ENCODE peak calls at places on chromosomes 7 and 10, in four cellular contexts. P is IMR-90, F is PC-3, E is stomach. T is an unnamed sample. For H3K4me1, the result is how much of the 10 kb centered on the place peaks cover.

GRCh38 chr10:3226960-3227724 is 54.6 kb upstream of the PITRM1 start:
- DNase-seq in P (peak), E (no peak), F (peak), T (no peak)

GRCh38 chr10:14554091-14554842 is 220.4 kb downstream of the FAM107B start:
- DNase-seq in F (peak), P (no peak), E (peak), T (no peak)

GRCh38 chr10:3395487-3395886 is 222.9 kb upstream of the PITRM1 start:
- DNase-seq in P (no peak), F (peak), E (no peak), T (no peak)

GRCh38 chr7:136677456-136678365 is 190.7 kb upstream of the CHRM2 start:
- DNase-seq in P (peak), E (no peak), F (peak), T (no peak)

GRCh38 chr7:103710247-103710646 is 264.2 kb upstream of the SLC26A5 start:
- DNase-seq in F (peak), E (no peak), P (peak), T (no peak)

GRCh38 chr7:302054-302992 is 12.4 kb downstream of the FOXL3 start:
- DNase-seq in E (no peak), P (no peak), F (no peak), T (peak)

GRCh38 chr10:117597216-117597615 is 54.7 kb downstream of the EMX2 start:
- DNase-seq in P (no peak), E (no peak), F (peak), T (no peak)

GRCh38 chr7:14191686-14192098 is 202.2 kb upstream of the ETV1 start:
- DNase-seq in E (no peak), P (peak), F (peak), T (no peak)

GRCh38 chr7:51705701-51706100 is 389.1 kb upstream of the COBL start:
- DNase-seq in E (no peak), P (no peak), F (no peak), T (no peak)

GRCh38 chr7:51701935-51702334 is 385.3 kb upstream of the COBL start:
- DNase-seq in E (no peak), F (no peak), P (no peak), T (no peak)

GRCh38 chr7:51702673-51703072 is 386.1 kb upstream of the COBL start:
- DNase-seq in F (no peak), E (no peak), P (no peak), T (no peak)

DNA sequence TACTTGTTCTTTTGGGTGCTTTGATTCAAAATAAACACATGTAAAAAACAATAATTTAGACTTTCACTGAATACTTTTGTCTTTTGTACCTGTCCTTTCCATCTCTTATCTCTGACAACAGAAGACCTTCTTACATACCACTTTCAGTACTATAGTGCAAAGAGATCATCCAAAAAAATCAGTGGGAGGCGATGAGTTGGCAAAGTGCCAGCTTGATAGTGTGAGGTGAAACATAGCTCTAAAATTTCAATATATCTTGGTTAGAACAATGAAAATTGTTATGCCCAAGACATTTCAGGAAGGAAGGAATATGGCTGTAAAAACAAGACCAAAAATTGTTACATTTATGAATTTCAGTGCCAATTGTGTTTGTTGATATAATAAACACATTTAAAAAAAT is 390.2 kb upstream of the COBL start:
- DNase-seq in E (no peak), F (no peak), P (no peak), T (no peak)
- TF ChIP-seq CTCF in E (no peak), F (no peak), P (no peak), T (no peak)

DNA sequence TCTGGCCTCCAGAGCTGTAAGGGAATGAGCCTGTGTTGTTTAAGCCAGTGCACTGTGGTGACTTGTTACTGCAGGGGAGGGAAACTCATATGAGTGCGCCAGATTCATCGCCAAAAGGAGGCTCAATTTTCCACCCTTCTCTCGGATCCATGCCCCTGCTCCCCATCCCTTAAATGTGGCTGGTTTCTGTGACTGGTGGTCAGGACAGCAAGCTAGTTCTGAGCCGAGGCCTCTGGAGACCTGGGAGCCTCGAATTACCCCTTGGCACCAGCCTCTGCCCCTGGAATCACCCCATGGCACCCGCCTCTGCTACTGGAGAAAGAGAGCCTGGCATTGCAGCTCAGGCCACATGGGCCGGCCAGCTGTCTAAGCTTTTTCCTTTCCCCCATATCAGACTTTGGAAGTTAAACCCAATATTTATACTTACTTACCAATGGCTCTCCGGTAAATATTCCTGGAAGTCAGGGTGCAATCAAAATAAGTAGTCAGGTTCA is 39.9 kb upstream of the RBM33 start:
- DNase-seq in E (no peak), F (no peak), P (no peak), T (no peak)
- H3K4me1 ChIP-seq in E (under half), F (under half), P (under half), T (under half)

GRCh38 chr10:110644598-110645462 is 694 bp downstream of the RBM20 start:
- DNase-seq in F (no peak), P (no peak), E (no peak), T (no peak)
- TF ChIP-seq CTCF in F (no peak), P (no peak), E (no peak), T (no peak)

DNA sequence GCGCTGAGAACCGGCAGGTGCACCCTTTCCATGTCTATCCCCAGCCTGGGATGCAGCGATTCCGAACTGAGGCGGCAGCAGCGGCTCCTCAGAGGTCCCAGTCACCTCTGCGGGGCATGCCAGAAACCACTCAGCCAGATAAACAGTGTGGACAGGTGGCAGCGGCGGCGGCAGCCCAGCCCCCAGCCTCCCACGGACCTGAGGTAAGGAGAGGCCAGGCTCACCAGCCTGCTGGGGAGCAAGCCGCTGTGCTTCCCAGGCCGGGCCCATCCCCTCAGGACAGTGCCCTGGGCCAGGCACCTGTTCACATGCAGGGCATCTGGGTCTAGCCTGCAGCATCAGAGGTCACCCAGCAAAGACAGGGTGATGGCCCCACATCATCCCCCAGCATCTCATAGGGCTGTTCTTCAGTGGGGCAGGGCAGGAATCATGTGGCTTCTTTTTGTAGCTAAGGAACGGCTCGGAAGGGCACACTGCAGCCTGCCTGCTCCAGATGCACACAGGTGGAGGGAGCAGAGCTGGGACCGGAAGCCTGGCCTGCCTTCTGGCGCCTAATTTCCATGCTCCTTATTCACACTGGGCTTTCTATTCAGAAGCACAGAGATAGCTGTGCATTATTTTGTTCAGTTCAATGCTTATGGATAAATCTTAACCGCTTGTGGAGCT is 18.9 kb downstream of the BAG3 start:
- DNase-seq in F (no peak), E (no peak), P (no peak), T (no peak)
- H3K4me1 ChIP-seq in F (half or more), E (under half), P (under half), T (under half)

DNA sequence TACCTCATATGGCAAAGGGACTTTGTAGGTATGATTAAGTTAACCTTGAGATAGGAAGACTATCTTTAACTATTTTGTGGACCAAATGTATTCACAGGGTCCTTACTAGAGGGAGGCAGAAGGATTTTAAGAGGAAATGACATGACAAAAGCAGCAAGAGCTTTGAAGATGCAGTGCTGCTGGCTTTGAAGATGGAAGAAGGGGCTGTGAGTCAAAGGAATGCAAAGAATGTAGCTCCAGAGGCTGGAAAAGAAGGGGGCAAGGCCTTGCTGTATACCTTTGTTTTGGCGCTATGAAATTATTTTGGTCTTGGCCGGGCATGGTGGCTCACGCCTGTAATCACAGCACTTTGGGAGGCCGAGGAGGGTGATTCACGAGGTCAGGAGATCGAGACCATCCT is 3.2 kb upstream of the NRBF2 start:
- DNase-seq in P (no peak), F (no peak), E (no peak), T (no peak)
- TF ChIP-seq CTCF in P (no peak), F (no peak), E (no peak), T (no peak)

DNA sequence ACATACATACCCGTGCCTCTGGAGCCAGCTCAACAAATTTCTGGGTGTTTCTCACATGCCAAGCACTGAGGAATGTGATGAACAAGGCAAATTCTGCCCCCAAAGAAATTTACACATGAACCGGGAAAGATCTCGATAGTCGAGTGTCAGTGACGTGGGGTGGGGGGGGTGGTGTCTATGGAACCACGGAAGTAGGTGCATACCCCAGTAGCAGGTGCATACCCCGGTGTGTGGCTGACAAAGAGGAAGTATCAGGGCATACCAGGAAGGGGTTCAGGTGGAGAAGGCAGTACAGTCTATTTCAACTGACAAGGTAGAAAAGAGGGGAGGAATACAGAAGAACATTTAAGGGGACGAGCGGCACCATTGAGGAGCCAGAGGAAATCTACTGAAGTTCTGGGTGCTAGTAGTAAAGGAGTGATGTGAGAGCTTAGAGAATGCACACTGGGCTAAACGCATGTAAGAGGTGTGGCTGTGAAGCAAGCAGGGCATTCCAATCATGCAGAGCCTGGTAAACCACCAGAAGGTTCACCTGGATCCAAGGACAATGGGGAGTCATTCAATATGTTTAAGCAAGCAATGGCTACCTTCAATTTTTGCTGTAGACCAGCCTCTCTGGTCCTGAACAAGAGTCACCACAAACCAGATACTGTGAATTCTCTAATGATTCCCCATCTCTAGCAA is 6.2 kb downstream of the CCDC6 start:
- DNase-seq in P (no peak), E (no peak), F (no peak), T (peak)
- H3K4me1 ChIP-seq in P (under half), E (half or more), F (under half), T (half or more)

DNA sequence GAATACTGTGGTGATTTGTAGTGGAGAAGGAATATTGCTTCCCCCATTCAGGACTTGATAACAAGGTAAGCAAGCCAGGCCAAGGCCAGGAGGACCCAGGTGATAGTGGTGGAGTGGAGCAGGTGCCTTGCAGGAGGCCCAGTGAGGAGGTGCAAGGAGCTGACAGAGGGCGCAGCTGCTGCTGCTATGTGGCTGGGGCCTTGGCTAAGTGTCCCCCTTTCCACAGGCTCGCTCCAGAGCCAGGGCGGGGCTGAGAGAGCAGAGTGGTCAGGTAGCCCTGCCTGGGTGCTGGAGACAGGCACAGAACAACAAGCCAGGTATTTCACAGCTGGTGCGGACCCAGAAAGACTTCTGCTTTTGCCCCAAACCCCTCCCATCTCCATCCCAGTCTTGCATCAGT is 163.0 kb downstream of the EGFR start:
- DNase-seq in F (no peak), P (no peak), E (no peak), T (no peak)
- TF ChIP-seq CTCF in F (no peak), P (no peak), E (no peak), T (no peak)

DNA sequence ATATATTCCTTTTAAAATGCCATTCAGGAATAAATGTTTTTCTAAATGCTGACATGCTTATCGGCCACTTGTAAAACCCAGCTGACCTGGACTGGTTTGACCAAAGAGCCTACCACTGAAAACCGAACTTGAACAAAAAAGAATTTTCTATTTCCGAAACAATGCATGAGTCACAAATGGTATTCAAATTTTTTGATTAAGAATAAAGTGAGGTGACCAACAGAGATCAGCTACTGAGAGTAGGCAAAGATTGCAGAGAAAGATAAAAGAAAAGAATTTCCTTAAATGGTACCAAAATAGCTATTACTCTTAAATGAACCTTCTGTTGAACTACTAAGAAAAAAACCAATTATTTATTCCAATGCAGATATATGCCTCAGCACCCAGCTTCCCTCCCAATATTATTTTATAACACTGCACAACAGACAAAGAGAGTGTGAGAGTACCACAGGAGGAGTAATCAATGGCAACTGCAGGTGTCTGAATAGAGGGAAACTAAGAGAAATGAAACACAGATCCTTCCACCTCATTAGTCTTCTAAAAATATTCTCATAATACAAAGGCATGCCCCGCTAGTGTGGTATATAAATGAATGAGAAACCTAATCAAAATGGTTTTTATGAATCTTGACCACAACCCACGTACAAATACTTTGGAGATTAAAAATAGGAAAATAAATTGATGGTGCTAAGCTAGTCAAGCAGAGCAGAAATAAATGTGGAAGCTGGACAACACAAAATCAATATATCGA is 20.1 kb downstream of the OSBPL3 start:
- DNase-seq in F (no peak), E (no peak), P (no peak), T (no peak)
- H3K4me1 ChIP-seq in F (under half), E (under half), P (under half), T (under half)

GRCh38 chr10:35236739-35237138 is 99.6 kb upstream of the CCNY start:
- DNase-seq in E (no peak), F (peak), P (peak), T (no peak)
- TF ChIP-seq CTCF in E (no peak), F (peak), P (peak), T (no peak)

GRCh38 chr10:1526427-1527055 is 210.8 kb downstream of the ADARB2 start:
- DNase-seq in F (no peak), P (no peak), E (no peak), T (no peak)
- H3K4me1 ChIP-seq in F (under half), P (under half), E (under half), T (under half)

T was measured in spleen.